ENCODE peak calls at places on chromosomes 2 and 18, in eight cellular contexts. S is adrenal gland, C is IMR-90, X is upper lobe of left lung, O is prostate gland, D is sigmoid colon, W is breast epithelium, T is right lobe of liver. H is an unnamed sample.

GRCh38 chr2:222774941-222775340 is 85.9 kb upstream of the ACSL3 start:
- DNase-seq in D (no peak), W (no peak), O (no peak), T (no peak), S (no peak), C (no peak), X (no peak), H (no peak)

GRCh38 chr2:64412671-64413070 is 41.3 kb upstream of the LGALSL start:
- DNase-seq in T (no peak), D (no peak), C (no peak), O (no peak), S (no peak), X (no peak), W (no peak), H (no peak)

GRCh38 chr2:60602828-60603532 is 49.5 kb upstream of the BCL11A start:
- DNase-seq in S (no peak), T (no peak), W (no peak), X (no peak), D (no peak), O (peak), C (no peak), H (no peak)

GRCh38 chr2:17733650-17734049 is 20.0 kb downstream of the SMC6 start:
- DNase-seq in O (no peak), D (no peak), W (no peak), X (no peak), T (no peak), C (no peak), S (no peak), H (no peak)

GRCh38 chr2:166084301-166084700 is 43.5 kb downstream of the SCN1A start:
- DNase-seq in W (no peak), X (no peak), S (no peak), D (no peak), C (no peak), T (no peak), O (no peak), H (no peak)

GRCh38 chr18:47682876-47683275 is 247.6 kb downstream of the SMAD2 start:
- DNase-seq in C (no peak), O (no peak), W (no peak), D (no peak), S (no peak), X (no peak), T (no peak), H (no peak)

GRCh38 chr2:134918518-134919359 is at the start of gene CCNT2:
- DNase-seq in X (peak), O (peak), C (peak), S (peak), T (peak), D (peak), W (peak), H (peak)

GRCh38 chr2:34475141-34475540 is 876.0 kb upstream of the FAM98A start:
- DNase-seq in C (no peak), D (no peak), T (no peak), O (no peak), X (no peak), W (no peak), S (no peak), H (no peak)

GRCh38 chr2:34789162-34789561 is 1190.1 kb upstream of the FAM98A start:
- DNase-seq in X (no peak), T (no peak), W (no peak), S (no peak), O (no peak), C (no peak), D (no peak), H (no peak)

GRCh38 chr2:160651416-160652200 is 158.0 kb upstream of the RBMS1 start:
- DNase-seq in W (no peak), X (no peak), S (no peak), C (peak), O (no peak), T (no peak), D (no peak), H (no peak)

GRCh38 chr2:110677530-110678456 is at the start of gene BUB1:
- DNase-seq in T (peak), O (peak), S (peak), C (peak), D (peak), X (peak), W (peak), H (peak)
- TF ChIP-seq POLR2A in T (peak), O (peak), S (peak), C (peak), D (peak), X (no peak), W (peak), H (no peak)

GRCh38 chr2:231391981-231392380 is 3.5 kb upstream of the B3GNT7 start:
- DNase-seq in W (no peak), D (no peak), C (no peak), O (no peak), X (no peak), S (no peak), T (no peak), H (no peak)

GRCh38 chr2:231394201-231395141 is 1.0 kb upstream of the B3GNT7 start:
- DNase-seq in S (peak), W (no peak), T (no peak), D (no peak), O (no peak), C (no peak), X (no peak), H (no peak)

GRCh38 chr2:231392431-231393148 is 2.9 kb upstream of the B3GNT7 start:
- DNase-seq in D (no peak), S (no peak), T (no peak), O (no peak), C (no peak), W (no peak), X (no peak), H (no peak)

GRCh38 chr2:231395188-231396057 is at the start of gene B3GNT7:
- DNase-seq in W (no peak), X (peak), T (no peak), D (no peak), O (no peak), S (peak), C (no peak), H (no peak)

DNA sequence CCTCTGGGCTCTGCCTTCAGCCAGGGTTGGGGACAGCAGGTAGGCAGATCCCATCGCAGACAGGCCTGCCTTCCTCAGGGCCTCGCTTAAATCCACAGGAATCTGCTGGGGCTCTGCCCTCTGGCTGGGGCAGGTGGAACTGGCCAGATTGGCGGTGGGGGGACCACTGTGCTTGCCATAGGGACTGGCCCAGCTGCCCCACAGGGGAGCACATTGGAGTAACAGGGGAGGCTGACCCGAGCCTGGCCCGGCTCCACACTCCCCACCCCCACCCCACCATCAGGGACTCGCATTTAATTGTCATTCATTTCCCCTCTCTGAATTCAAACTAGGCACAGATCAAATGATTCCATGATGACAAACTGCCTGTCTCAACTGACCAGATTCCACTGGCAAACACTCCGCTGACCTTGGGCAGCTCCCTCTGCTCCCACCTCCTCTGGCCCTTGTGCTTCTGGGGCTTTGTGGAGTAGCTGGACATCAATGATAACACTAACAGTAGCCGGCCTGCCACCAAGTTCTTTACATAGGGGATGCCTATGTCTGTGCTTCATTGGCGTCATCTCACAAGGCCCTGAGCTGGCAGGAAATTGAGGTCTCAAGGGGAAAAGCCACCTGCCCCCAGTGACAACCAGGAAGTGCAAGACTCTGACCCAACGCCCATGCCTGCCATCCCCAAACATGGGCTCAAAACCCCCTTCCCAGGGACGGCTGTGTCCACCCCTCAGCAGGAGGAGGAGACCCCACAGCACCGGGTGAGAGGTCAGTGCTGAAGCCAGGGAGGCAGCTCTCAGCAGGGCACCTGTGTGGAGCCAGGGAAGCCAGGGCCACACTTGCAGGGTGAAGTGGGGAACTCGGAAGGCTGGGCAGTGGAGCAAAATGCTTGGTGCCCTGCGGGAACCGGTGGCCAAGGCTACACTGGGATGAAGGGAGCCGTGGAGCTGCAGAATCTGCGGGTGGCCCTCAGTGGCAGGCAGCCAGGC is 2.1 kb upstream of the B3GNT7 start:
- DNase-seq in W (no peak), O (no peak), S (peak), T (no peak), X (peak), C (no peak), D (no peak), H (no peak)
- TF ChIP-seq POLR2A in W (no peak), O (no peak), S (no peak), T (no peak), X (no peak), C (no peak), D (no peak), H (no peak)

GRCh38 chr2:179304424-179304823 is 39.8 kb upstream of the SESTD1 start:
- DNase-seq in C (no peak), D (no peak), X (no peak), T (no peak), S (no peak), W (no peak), O (no peak), H (no peak)
- TF ChIP-seq POLR2A in C (no peak), D (no peak), X (no peak), T (no peak), S (no peak), W (no peak), O (no peak), H (no peak)

GRCh38 chr18:12656671-12657047 is 1.2 kb downstream of the SPIRE1 start:
- DNase-seq in S (no peak), W (no peak), C (peak), O (no peak), T (no peak), X (no peak), D (no peak), H (no peak)

GRCh38 chr18:12654971-12655370 is 2.9 kb downstream of the SPIRE1 start:
- DNase-seq in D (no peak), O (no peak), T (no peak), C (no peak), W (no peak), X (no peak), S (no peak), H (no peak)

GRCh38 chr18:12657048-12657848 is 659 bp downstream of the SPIRE1 start:
- DNase-seq in X (peak), W (no peak), S (peak), T (peak), C (peak), O (peak), D (peak), H (peak)

GRCh38 chr18:12657849-12658829 is at the start of gene SPIRE1:
- DNase-seq in T (peak), C (peak), W (peak), O (peak), X (peak), D (peak), S (peak), H (peak)

GRCh38 chr18:12659904-12660605 is 2.1 kb upstream of the SPIRE1 start:
- DNase-seq in X (no peak), T (no peak), D (no peak), W (no peak), S (peak), O (peak), C (peak), H (no peak)
- TF ChIP-seq POLR2A in X (no peak), T (no peak), D (no peak), W (no peak), S (no peak), O (no peak), C (no peak), H (no peak)

GRCh38 chr2:43077876-43078275 is 148.5 kb downstream of the ZFP36L2 start:
- DNase-seq in D (no peak), O (no peak), W (no peak), T (no peak), S (no peak), X (no peak), C (no peak), H (no peak)
- TF ChIP-seq POLR2A in D (no peak), O (no peak), W (no peak), T (no peak), S (no peak), X (no peak), C (no peak), H (no peak)

DNA sequence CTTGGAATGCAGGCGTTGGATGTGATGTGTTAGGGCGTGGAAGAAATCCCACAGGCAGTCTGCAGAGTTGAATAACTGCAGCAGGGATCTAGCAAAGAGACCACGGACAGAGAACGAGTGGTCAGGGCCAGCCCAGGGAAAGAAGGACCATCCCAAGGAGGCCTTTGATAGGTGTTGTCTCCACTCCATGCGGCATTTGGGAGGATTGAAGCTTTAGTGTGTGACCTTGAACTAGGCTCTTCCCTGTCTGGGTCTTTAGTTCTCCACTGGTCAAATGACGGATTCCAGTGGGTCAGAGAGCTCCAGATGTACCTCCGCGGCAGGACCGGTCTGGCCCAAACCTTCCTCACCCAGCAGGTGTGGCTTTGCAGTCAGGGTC is 18.4 kb downstream of the GREB1 start:
- DNase-seq in T (no peak), D (no peak), S (no peak), X (no peak), C (no peak), O (no peak), W (no peak), H (no peak)
- TF ChIP-seq POLR2A in T (no peak), D (no peak), S (no peak), X (no peak), C (no peak), O (no peak), W (no peak), H (no peak)

GRCh38 chr2:29323301-29323700 is 208.1 kb downstream of the CLIP4 start:
- DNase-seq in C (no peak), X (no peak), S (no peak), D (no peak), W (no peak), T (no peak), O (no peak), H (no peak)

GRCh38 chr2:29322011-29322410 is 206.8 kb downstream of the CLIP4 start:
- DNase-seq in S (no peak), W (no peak), C (no peak), D (no peak), X (no peak), O (no peak), T (no peak), H (no peak)

GRCh38 chr2:29323961-29324360 is 208.7 kb downstream of the CLIP4 start:
- DNase-seq in S (no peak), C (peak), D (no peak), W (no peak), O (no peak), X (no peak), T (no peak), H (no peak)

GRCh38 chr2:29326926-29327325 is 211.7 kb downstream of the CLIP4 start:
- DNase-seq in O (no peak), X (peak), D (no peak), T (no peak), W (no peak), S (no peak), C (no peak), H (no peak)

DNA sequence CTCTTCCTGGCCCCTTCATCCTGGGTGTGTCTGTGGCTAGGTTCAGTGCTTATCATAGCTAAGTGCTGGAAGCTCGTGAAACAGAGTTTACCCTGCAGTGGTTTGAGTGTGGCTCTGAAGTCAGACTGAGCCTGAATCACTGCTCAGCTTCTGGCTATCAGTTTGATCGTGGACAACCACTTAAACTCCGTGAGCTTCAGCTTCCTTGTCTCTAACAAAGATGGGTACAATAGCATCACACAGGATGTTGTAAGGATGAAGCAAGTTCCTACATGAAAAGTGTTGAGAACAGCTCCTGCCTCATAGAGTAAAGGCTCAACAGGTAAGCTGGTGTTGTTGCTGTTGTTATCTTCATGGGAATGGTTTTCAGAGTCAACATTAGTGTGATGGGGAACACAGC is 210.3 kb downstream of the CLIP4 start:
- DNase-seq in W (no peak), D (no peak), T (no peak), C (no peak), X (no peak), S (no peak), O (no peak), H (no peak)
- TF ChIP-seq POLR2A in W (no peak), D (no peak), T (no peak), C (no peak), X (no peak), S (no peak), O (no peak), H (no peak)

DNA sequence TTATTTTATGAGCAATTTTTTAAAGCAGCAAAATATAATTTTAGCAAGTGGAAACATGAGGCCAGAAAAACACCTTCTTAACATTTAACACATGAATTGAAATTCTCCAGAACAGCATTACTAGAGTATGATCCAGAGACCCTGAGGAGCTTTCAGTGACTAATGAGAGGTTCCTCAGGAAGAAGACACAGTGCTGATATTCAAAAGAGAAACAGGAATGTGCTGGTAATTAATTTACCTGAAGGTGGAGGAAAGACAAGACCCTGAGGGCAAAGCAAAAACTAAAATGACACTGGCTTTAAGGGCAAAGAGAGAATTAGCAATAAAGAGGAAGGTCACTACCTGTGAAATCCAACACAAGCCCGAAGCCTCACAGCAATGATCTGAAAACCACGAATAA is 97.0 kb downstream of the CDH2 start:
- DNase-seq in T (no peak), D (no peak), O (no peak), C (no peak), W (no peak), X (no peak), S (no peak), H (no peak)
- TF ChIP-seq POLR2A in T (no peak), D (no peak), O (no peak), C (no peak), W (no peak), X (no peak), S (no peak), H (no peak)

DNA sequence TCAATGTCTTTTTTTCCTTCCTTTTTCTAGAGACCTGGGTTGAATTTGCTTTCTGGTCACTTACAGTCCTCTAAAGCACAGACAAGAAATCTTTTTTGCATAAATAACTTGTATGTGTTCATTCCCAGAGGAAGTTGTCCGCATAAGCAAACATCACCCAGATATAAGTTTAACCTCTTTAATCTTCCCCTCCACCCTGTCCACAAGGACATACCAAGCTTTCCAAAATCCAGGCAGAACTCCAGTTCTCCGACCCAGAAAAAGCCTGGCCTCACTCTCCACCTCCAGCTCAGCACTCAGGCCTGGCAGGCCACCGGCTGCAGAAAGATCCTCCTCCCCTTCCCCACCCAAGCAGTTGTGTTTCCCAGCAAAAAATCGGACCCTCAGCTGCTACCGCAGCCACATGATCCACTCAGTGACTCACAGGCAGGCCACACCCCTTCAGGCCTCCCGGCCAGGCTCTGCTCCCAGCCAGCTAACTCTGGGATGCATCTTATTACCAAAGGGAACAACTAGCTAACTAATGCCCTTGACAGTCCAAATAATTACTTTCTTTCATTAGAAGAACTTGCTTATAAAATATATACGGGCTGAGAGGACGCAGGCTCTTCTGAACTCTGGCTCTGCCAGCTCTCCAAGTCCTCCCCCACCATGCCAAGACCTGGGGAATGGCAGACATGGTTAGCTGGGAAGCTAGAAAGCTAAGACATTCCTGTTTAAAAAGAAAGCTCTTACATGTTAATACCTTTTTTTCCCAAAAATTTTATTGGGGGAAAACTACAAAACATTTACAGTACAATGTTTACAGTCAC is 4.5 kb downstream of the ZFP36L2 start:
- DNase-seq in W (peak), D (peak), T (peak), O (peak), C (peak), X (peak), S (peak), H (peak)
- TF ChIP-seq POLR2A in W (peak), D (peak), T (peak), O (peak), C (peak), X (peak), S (peak), H (peak)

GRCh38 chr2:197453123-197453913 is at the start of gene COQ10B:
- DNase-seq in D (peak), C (peak), T (peak), W (peak), S (peak), X (peak), O (peak), H (peak)
- TF ChIP-seq POLR2A in D (peak), C (peak), T (peak), W (peak), S (peak), X (peak), O (peak), H (peak)

H was measured in heart left ventricle.